ENCODE peak calls at places on chromosome 16, in seven cellular contexts. Q is skeletal muscle cell, Z is stomach, B is fibroblast of pulmonary artery, C is GM12864, H is iPS-NIHi11, O is retina. N is an unnamed sample.

GRCh38 chr16:67833035-67833417 is 9.1 kb upstream of the THAP11 start:
- DNase-seq in Q (no peak), Z (no peak), B (peak), C (no peak), H (no peak), O (no peak), N (no peak)

GRCh38 chr16:85763616-85764015 is 12.7 kb upstream of the C16orf74 start:
- DNase-seq in Q (no peak), Z (no peak), B (no peak), C (no peak), H (no peak), O (no peak), N (no peak)

GRCh38 chr16:30354423-30355143 is 525 bp downstream of the CD2BP2 start:
- DNase-seq in Q (no peak), Z (no peak), B (no peak), C (no peak), H (peak), O (peak), N (peak)

GRCh38 chr16:11045846-11046245 is 101.5 kb downstream of the CLEC16A start:
- DNase-seq in Q (peak), Z (no peak), B (no peak), C (no peak), H (no peak), O (no peak), N (no peak)

GRCh38 chr16:49524578-49525315 is 151.1 kb downstream of the C16orf78 start:
- DNase-seq in Q (no peak), Z (no peak), B (no peak), C (no peak), H (no peak), O (no peak), N (no peak)

GRCh38 chr16:67865318-67865717 is 7.5 kb upstream of the EDC4 start:
- DNase-seq in Q (no peak), Z (peak), B (peak), C (no peak), H (peak), O (peak), N (peak)

GRCh38 chr16:12239953-12240485 is 263.5 kb downstream of the SNX29 start:
- DNase-seq in Q (no peak), Z (no peak), B (peak), C (no peak), H (no peak), O (no peak), N (no peak)

GRCh38 chr16:56321159-56321558 is 104.2 kb downstream of the AMFR start:
- DNase-seq in Q (no peak), Z (no peak), B (no peak), C (no peak), H (no peak), O (no peak), N (no peak)

GRCh38 chr16:24758986-24759385 is 29.5 kb downstream of the TNRC6A start:
- DNase-seq in Q (no peak), Z (no peak), B (no peak), C (no peak), H (no peak), O (no peak), N (no peak)

GRCh38 chr16:89194340-89195311 is 5.7 kb downstream of the SLC22A31 start:
- DNase-seq in Q (no peak), Z (no peak), B (no peak), C (no peak), H (no peak), O (peak), N (no peak)